ENCODE peak calls at places on chromosomes 7 and 10, in five cellular contexts. A, H, E, N and O are unnamed samples.

GRCh38 chr10:11024596-11024995 is 6.9 kb downstream of the CELF2 start:
- DNase-seq in A (peak), H (no peak), N (no peak), E (peak), O (peak)

GRCh38 chr10:103661198-103661950 is 167.9 kb downstream of the NEURL1 start:
- DNase-seq in A (peak), E (no peak), H (peak), N (no peak), O (peak)

GRCh38 chr7:151125835-151126481 is 39.7 kb downstream of the AGAP3 start:
- DNase-seq in A (no peak), E (no peak), H (no peak), N (no peak), O (no peak)

GRCh38 chr7:5456420-5456819 is 32.8 kb upstream of the TNRC18 start:
- DNase-seq in H (no peak), A (no peak), E (no peak), N (no peak), O (no peak)

GRCh38 chr10:1782841-1783240 is 45.5 kb upstream of the ADARB2 start:
- DNase-seq in A (no peak), E (no peak), H (no peak), N (no peak), O (no peak)

GRCh38 chr7:33933611-33934281 is 28.4 kb downstream of the BMPER start:
- DNase-seq in H (peak), N (no peak), A (peak), E (peak), O (peak)

GRCh38 chr10:71269301-71270288 is 49.5 kb upstream of the SLC29A3 start:
- DNase-seq in N (no peak), E (no peak), H (no peak), A (peak), O (peak)

GRCh38 chr7:16816820-16817219 is 12.0 kb upstream of the AGR2 start:
- DNase-seq in N (no peak), A (no peak), H (no peak), E (no peak), O (no peak)

GRCh38 chr10:63553473-63553872 is 32.3 kb downstream of the REEP3 start:
- DNase-seq in E (peak), A (peak), H (no peak), N (peak), O (peak)

GRCh38 chr10:20466731-20467130 is 430.4 kb downstream of the NEBL start:
- DNase-seq in A (no peak), N (no peak), H (peak), E (peak), O (peak)

GRCh38 chr7:80347173-80347572 is 164.7 kb downstream of the GNAT3 start:
- DNase-seq in E (no peak), H (no peak), A (peak), N (no peak), O (no peak)

GRCh38 chr10:15802375-15802949 is 57.8 kb downstream of the MINDY3 start:
- DNase-seq in H (peak), A (no peak), N (no peak), E (no peak), O (peak)

GRCh38 chr7:93757421-93757820 is 133.1 kb downstream of the TFPI2 start:
- DNase-seq in H (no peak), N (no peak), A (no peak), E (peak), O (peak)

GRCh38 chr10:98361131-98361633 is 53.8 kb downstream of the PYROXD2 start:
- DNase-seq in E (peak), A (peak), N (no peak), H (peak), O (peak)

GRCh38 chr10:89684604-89685003 is 16.8 kb upstream of the KIF20B start:
- DNase-seq in N (no peak), E (peak), A (peak), H (no peak), O (peak)

GRCh38 chr7:29811597-29811996 is 5.3 kb downstream of the WIPF3 start:
- DNase-seq in A (no peak), N (no peak), E (no peak), H (no peak), O (no peak)

GRCh38 chr10:71289421-71290130 is 29.5 kb upstream of the SLC29A3 start:
- DNase-seq in A (no peak), E (no peak), N (no peak), H (no peak), O (no peak)

GRCh38 chr7:135282621-135283295 is 49.1 kb downstream of the STRA8 start:
- DNase-seq in A (peak), E (peak), H (peak), N (no peak), O (peak)

GRCh38 chr10:132548106-132548823 is 10.7 kb downstream of the INPP5A start:
- DNase-seq in N (no peak), H (no peak), E (no peak), A (no peak), O (no peak)

GRCh38 chr7:30136339-30136738 is 1.6 kb downstream of the MTURN start:
- DNase-seq in E (no peak), H (no peak), N (no peak), A (no peak), O (no peak)

GRCh38 chr7:31921047-31921446 is 149.2 kb downstream of the PDE1C start:
- DNase-seq in H (no peak), N (no peak), A (no peak), E (no peak), O (no peak)

GRCh38 chr10:122879339-122880273 is at the start of gene FAM24B:
- DNase-seq in N (peak), E (peak), A (peak), H (peak), O (peak)

DNA sequence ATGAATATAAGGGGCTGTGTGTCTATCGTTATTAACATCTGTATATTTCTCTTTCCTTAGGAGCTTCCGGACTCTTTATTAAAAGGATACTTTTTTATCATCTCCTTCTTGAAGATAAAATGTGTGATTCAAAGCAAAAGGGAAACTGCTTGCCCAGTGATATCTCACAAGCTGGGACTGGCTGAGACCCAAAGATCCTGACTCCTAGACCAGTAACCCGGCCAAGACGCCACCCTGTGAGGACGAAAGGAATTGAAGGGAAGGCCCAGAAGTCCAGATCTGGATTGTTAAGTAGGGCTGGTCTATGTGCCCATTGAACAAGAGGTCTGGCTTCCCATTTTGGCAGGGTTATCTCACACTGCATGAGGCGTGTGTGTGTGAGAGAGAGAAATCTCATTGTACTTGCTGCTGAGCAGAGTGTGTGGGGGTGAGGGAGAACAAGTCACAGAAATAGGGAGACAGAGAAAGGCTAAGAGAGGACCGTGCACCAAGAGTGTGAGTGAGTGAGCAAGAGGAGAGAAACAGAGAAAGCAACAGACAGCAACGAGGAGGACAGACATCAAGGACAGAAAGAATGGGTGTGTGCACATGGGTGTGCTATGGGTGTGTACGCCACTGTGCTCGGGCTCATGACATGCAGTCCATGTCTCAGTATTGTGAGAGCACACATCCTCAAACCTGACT is 75.4 kb downstream of the PLXNA4 start:
- DNase-seq in H (no peak), A (peak), E (no peak), N (no peak), O (peak)
- TF ChIP-seq CTCF in H (no peak), A (peak), E (no peak), N (peak), O (no peak)

GRCh38 chr7:129499915-129500463 is 2.3 kb upstream of the SMKR1 start:
- DNase-seq in N (no peak), H (no peak), E (no peak), A (no peak), O (no peak)

GRCh38 chr7:129503725-129504124 is 1.4 kb downstream of the SMKR1 start:
- DNase-seq in H (no peak), N (no peak), A (no peak), E (no peak), O (no peak)

GRCh38 chr7:129502708-129503685 is 666 bp downstream of the SMKR1 start:
- DNase-seq in E (no peak), N (no peak), A (no peak), H (no peak), O (no peak)

GRCh38 chr7:129498021-129498420 is 4.3 kb upstream of the SMKR1 start:
- DNase-seq in N (no peak), E (no peak), H (no peak), A (no peak), O (no peak)

GRCh38 chr7:129501760-129502707 is at the start of gene SMKR1:
- DNase-seq in A (peak), E (peak), H (peak), N (peak), O (peak)
- H3K4me3 ChIP-seq in A (peak), E (peak), H (peak), N (peak), O (peak)

GRCh38 chr10:114573330-114574045 is 84.6 kb downstream of the ABLIM1 start:
- DNase-seq in N (no peak), A (no peak), H (no peak), E (no peak), O (no peak)
- TF ChIP-seq CTCF in N (no peak), A (no peak), H (no peak), E (no peak), O (no peak)

GRCh38 chr7:22386865-22387264 is 29.9 kb upstream of the RAPGEF5 start:
- DNase-seq in E (no peak), H (no peak), N (no peak), A (no peak), O (no peak)

GRCh38 chr7:22386206-22386858 is 29.4 kb upstream of the RAPGEF5 start:
- DNase-seq in A (no peak), N (no peak), H (no peak), E (no peak), O (no peak)

GRCh38 chr7:22387583-22387982 is 30.6 kb upstream of the RAPGEF5 start:
- DNase-seq in E (peak), N (no peak), H (peak), A (peak), O (peak)

GRCh38 chr7:22390512-22390911 is 33.6 kb upstream of the RAPGEF5 start:
- DNase-seq in H (no peak), A (no peak), N (no peak), E (no peak), O (no peak)

DNA sequence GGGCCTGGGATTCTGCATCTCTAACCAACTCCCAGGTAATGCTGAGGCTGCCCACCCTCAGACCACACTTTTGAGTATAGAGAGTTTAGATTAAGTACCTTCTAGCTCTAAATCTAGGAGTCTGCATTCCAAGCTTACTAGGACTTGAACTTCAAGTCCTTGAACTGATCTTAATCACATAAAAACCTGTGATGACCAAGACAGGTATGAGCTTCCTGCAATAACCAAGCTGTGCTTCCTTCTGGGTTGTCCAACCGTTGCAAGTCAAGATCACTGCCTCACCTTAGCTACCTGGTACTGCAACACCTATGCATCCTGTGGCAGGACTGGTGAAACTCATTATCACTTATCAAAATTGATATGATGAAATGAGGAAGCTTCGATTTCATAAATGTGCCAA is 32.9 kb upstream of the RAPGEF5 start:
- DNase-seq in N (no peak), A (no peak), E (no peak), H (no peak), O (no peak)
- H3K4me3 ChIP-seq in N (no peak), A (no peak), E (no peak), H (no peak), O (no peak)

GRCh38 chr10:27481486-27481885 is 22.6 kb upstream of the RAB18 start:
- DNase-seq in A (no peak), H (no peak), N (no peak), E (peak), O (no peak)

GRCh38 chr10:27474741-27475140 is 29.4 kb upstream of the RAB18 start:
- DNase-seq in N (no peak), H (no peak), E (peak), A (no peak), O (no peak)

GRCh38 chr10:27482984-27483956 is 20.8 kb upstream of the RAB18 start:
- DNase-seq in E (peak), N (no peak), A (peak), H (peak), O (peak)

DNA sequence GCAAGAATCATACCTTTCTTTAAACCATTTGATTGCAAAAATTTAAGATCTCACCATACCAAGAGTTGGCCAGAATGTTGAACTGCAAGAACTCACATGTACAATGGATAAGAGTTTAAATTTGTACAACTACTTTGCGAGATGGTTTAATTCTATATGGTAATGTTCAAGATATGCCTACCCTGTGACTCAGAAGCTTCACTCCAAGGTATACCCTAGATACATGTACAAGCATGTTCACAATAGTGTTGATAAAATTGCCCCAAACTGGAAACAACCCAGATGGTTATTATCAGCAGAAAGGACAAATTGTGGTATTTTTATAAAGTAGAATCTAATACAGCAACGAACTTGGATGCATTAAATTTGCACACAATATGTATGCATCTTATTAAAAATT is 25.1 kb upstream of the RAB18 start:
- DNase-seq in E (peak), A (no peak), N (no peak), H (no peak), O (no peak)
- TF ChIP-seq CTCF in E (no peak), A (no peak), N (no peak), H (no peak), O (no peak)

GRCh38 chr7:158549834-158550700 is 37.6 kb downstream of the PTPRN2 start:
- DNase-seq in H (no peak), E (no peak), A (no peak), N (no peak), O (no peak)
- H3K4me3 ChIP-seq in H (no peak), E (no peak), A (no peak), N (no peak), O (no peak)

GRCh38 chr10:2989292-2989947 is 77.9 kb upstream of the PFKP start:
- DNase-seq in N (no peak), A (no peak), H (peak), E (no peak), O (no peak)

GRCh38 chr10:2990764-2991163 is 76.6 kb upstream of the PFKP start:
- DNase-seq in E (no peak), A (no peak), N (no peak), H (peak), O (no peak)

GRCh38 chr10:2993636-2994035 is 73.7 kb upstream of the PFKP start:
- DNase-seq in H (no peak), A (no peak), N (no peak), E (no peak), O (no peak)

GRCh38 chr10:2994562-2994961 is 72.8 kb upstream of the PFKP start:
- DNase-seq in N (no peak), E (no peak), H (no peak), A (peak), O (peak)

DNA sequence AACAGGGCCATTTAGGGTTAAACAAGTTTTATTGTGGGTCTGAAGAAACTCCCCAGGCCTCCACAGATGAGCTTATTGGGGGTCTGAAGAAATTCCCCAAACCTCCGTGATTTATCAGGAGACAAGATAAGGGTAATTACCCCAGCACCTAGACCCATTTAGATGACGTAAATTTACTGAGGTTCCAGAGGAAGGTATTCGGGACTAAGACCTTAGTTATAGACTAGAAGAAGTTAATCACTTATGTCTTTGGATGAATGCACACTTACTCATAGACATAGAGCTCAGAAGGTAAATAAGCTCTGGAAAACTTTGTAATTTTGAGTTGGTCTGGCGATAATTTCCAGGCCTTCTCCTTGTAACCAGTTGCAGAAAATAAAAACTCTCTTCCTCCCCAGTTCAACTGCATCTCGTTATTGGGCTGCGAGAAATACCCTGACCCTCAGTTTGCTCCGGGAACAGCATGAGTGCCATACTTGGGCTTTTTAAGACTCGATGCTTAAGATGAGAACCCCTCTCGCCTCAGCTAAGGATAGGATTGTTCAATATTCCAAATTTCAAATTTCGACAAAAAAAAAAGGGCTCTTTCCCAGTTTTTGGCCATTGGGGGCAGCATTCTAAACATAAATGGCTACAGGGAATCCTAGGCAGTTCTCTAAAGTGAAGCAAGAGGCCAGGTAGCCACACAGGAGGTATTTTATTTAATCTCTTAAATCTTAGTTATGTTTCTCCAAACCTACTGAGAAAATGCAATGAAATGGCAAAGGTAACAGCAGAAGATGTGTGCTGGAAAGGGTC is 74.7 kb upstream of the PFKP start:
- DNase-seq in N (no peak), A (no peak), H (no peak), E (no peak), O (no peak)
- TF ChIP-seq CTCF in N (peak), A (peak), H (peak), E (no peak), O (peak)

GRCh38 chr10:84541289-84541637 is 212.9 kb downstream of the CCSER2 start:
- DNase-seq in N (no peak), A (no peak), H (peak), E (no peak), O (peak)
- H3K4me3 ChIP-seq in N (no peak), A (peak), H (peak), E (no peak), O (no peak)

GRCh38 chr10:68231106-68231901 is 609 bp downstream of the ATOH7 start:
- DNase-seq in A (peak), H (peak), N (peak), E (peak), O (peak)
- TF ChIP-seq CTCF in A (peak), H (peak), N (no peak), E (no peak), O (peak)

GRCh38 chr7:44103566-44103940 is 592 bp upstream of the AEBP1 start:
- DNase-seq in N (no peak), E (no peak), A (no peak), H (no peak), O (no peak)
- H3K4me3 ChIP-seq in N (no peak), E (no peak), A (no peak), H (peak), O (no peak)